ENCODE peak calls at places on chromosomes 12 and 14, in ten cellular contexts. One of them, this sample, is unnamed.
A peak's percentile ranks its signal among the peaks of the same experiment; 100 is the strongest.

GRCh38 chr14:102772781-102773570 is 4.3 kb upstream of the TRAF3 start:
- DNase-seq in GM18507: no peak
- DNase-seq in posterior cingulate gyrus: no peak
- DNase-seq in mesendoderm: peak; percentile 92
- DNase-seq in dorsolateral prefrontal cortex: no peak
- DNase-seq in cardiac muscle cell: no peak
- DNase-seq in AG08395: no peak
- DNase-seq in EL: peak; percentile 25
- DNase-seq in stimulated activated CD4-positive, alpha-beta T cell treated with anti-CD3 and anti-CD28 coated beads, TNF-alpha, amount 100 ng/mL, for 4 hours: no peak
- DNase-seq in astrocyte of the hippocampus: peak; percentile 35
- DNase-seq in this sample: no peak

GRCh38 chr14:104367811-104368750 is 211.5 kb upstream of the C14orf180 start:
- DNase-seq in GM18507: no peak
- DNase-seq in posterior cingulate gyrus: no peak
- DNase-seq in mesendoderm: no peak
- DNase-seq in dorsolateral prefrontal cortex: no peak
- DNase-seq in cardiac muscle cell: no peak
- DNase-seq in AG08395: no peak
- DNase-seq in EL: no peak
- DNase-seq in stimulated activated CD4-positive, alpha-beta T cell treated with anti-CD3 and anti-CD28 coated beads, TNF-alpha, amount 100 ng/mL, for 4 hours: no peak
- DNase-seq in astrocyte of the hippocampus: no peak
- DNase-seq in this sample: no peak

GRCh38 chr14:91927800-91928199 is 19.7 kb downstream of the FBLN5 start:
- DNase-seq in GM18507: no peak
- DNase-seq in posterior cingulate gyrus: no peak
- DNase-seq in mesendoderm: no peak
- DNase-seq in dorsolateral prefrontal cortex: no peak
- DNase-seq in cardiac muscle cell: no peak
- DNase-seq in AG08395: no peak
- DNase-seq in EL: no peak
- DNase-seq in stimulated activated CD4-positive, alpha-beta T cell treated with anti-CD3 and anti-CD28 coated beads, TNF-alpha, amount 100 ng/mL, for 4 hours: no peak
- DNase-seq in astrocyte of the hippocampus: no peak
- DNase-seq in this sample: no peak

GRCh38 chr12:108907861-108908302 is 28.0 kb downstream of the DAO start:
- DNase-seq in GM18507: no peak
- DNase-seq in posterior cingulate gyrus: no peak
- DNase-seq in mesendoderm: peak; percentile 20
- DNase-seq in dorsolateral prefrontal cortex: no peak
- DNase-seq in cardiac muscle cell: no peak
- DNase-seq in AG08395: peak; percentile 5
- DNase-seq in EL: peak; percentile 13
- DNase-seq in stimulated activated CD4-positive, alpha-beta T cell treated with anti-CD3 and anti-CD28 coated beads, TNF-alpha, amount 100 ng/mL, for 4 hours: no peak
- DNase-seq in astrocyte of the hippocampus: peak; percentile 42
- DNase-seq in this sample: no peak

GRCh38 chr14:20754308-20754707 is 8.6 kb downstream of the EDDM3A start:
- DNase-seq in GM18507: no peak
- DNase-seq in posterior cingulate gyrus: no peak
- DNase-seq in mesendoderm: no peak
- DNase-seq in dorsolateral prefrontal cortex: no peak
- DNase-seq in cardiac muscle cell: no peak
- DNase-seq in AG08395: no peak
- DNase-seq in EL: no peak
- DNase-seq in stimulated activated CD4-positive, alpha-beta T cell treated with anti-CD3 and anti-CD28 coated beads, TNF-alpha, amount 100 ng/mL, for 4 hours: no peak
- DNase-seq in astrocyte of the hippocampus: no peak
- DNase-seq in this sample: no peak

GRCh38 chr12:89156324-89156723 is 196.0 kb downstream of the DUSP6 start:
- DNase-seq in GM18507: no peak
- DNase-seq in posterior cingulate gyrus: no peak
- DNase-seq in mesendoderm: no peak
- DNase-seq in dorsolateral prefrontal cortex: no peak
- DNase-seq in cardiac muscle cell: no peak
- DNase-seq in AG08395: no peak
- DNase-seq in EL: no peak
- DNase-seq in stimulated activated CD4-positive, alpha-beta T cell treated with anti-CD3 and anti-CD28 coated beads, TNF-alpha, amount 100 ng/mL, for 4 hours: no peak
- DNase-seq in astrocyte of the hippocampus: no peak
- DNase-seq in this sample: no peak

GRCh38 chr12:103373088-103373523 is 122.7 kb downstream of the C12orf42 start:
- DNase-seq in GM18507: no peak
- DNase-seq in posterior cingulate gyrus: no peak
- DNase-seq in mesendoderm: no peak
- DNase-seq in dorsolateral prefrontal cortex: no peak
- DNase-seq in cardiac muscle cell: no peak
- DNase-seq in AG08395: no peak
- DNase-seq in EL: no peak
- DNase-seq in stimulated activated CD4-positive, alpha-beta T cell treated with anti-CD3 and anti-CD28 coated beads, TNF-alpha, amount 100 ng/mL, for 4 hours: no peak
- DNase-seq in astrocyte of the hippocampus: peak; percentile 2
- DNase-seq in this sample: no peak

GRCh38 chr12:85681333-85681732 is 154.9 kb downstream of the RASSF9 start:
- DNase-seq in GM18507: no peak
- DNase-seq in posterior cingulate gyrus: no peak
- DNase-seq in mesendoderm: no peak
- DNase-seq in dorsolateral prefrontal cortex: no peak
- DNase-seq in cardiac muscle cell: no peak
- DNase-seq in AG08395: no peak
- DNase-seq in EL: no peak
- DNase-seq in stimulated activated CD4-positive, alpha-beta T cell treated with anti-CD3 and anti-CD28 coated beads, TNF-alpha, amount 100 ng/mL, for 4 hours: no peak
- DNase-seq in astrocyte of the hippocampus: no peak
- DNase-seq in this sample: no peak

GRCh38 chr12:92593734-92594402 is 108.9 kb upstream of the PLEKHG7 start:
- DNase-seq in GM18507: peak; percentile 68
- DNase-seq in posterior cingulate gyrus: no peak
- DNase-seq in mesendoderm: peak; percentile 32
- DNase-seq in dorsolateral prefrontal cortex: no peak
- DNase-seq in cardiac muscle cell: peak; percentile 74
- DNase-seq in AG08395: peak; percentile 89
- DNase-seq in EL: peak; percentile 93
- DNase-seq in stimulated activated CD4-positive, alpha-beta T cell treated with anti-CD3 and anti-CD28 coated beads, TNF-alpha, amount 100 ng/mL, for 4 hours: peak; percentile 32
- DNase-seq in astrocyte of the hippocampus: peak; percentile 64
- DNase-seq in this sample: peak; percentile 96

GRCh38 chr12:67482751-67483661 is 165.5 kb upstream of the DYRK2 start:
- DNase-seq in GM18507: no peak
- DNase-seq in posterior cingulate gyrus: peak; percentile 54
- DNase-seq in mesendoderm: no peak
- DNase-seq in dorsolateral prefrontal cortex: no peak
- DNase-seq in cardiac muscle cell: peak; percentile 74
- DNase-seq in AG08395: peak; percentile 52
- DNase-seq in EL: peak; percentile 55
- DNase-seq in stimulated activated CD4-positive, alpha-beta T cell treated with anti-CD3 and anti-CD28 coated beads, TNF-alpha, amount 100 ng/mL, for 4 hours: peak; percentile 17
- DNase-seq in astrocyte of the hippocampus: peak; percentile 84
- DNase-seq in this sample: peak; percentile 81

GRCh38 chr14:22460461-22461195 is 128.4 kb downstream of the DAD1 start:
- DNase-seq in GM18507: no peak
- DNase-seq in posterior cingulate gyrus: no peak
- DNase-seq in mesendoderm: no peak
- DNase-seq in dorsolateral prefrontal cortex: no peak
- DNase-seq in cardiac muscle cell: peak; percentile 40
- DNase-seq in AG08395: no peak
- DNase-seq in EL: no peak
- DNase-seq in stimulated activated CD4-positive, alpha-beta T cell treated with anti-CD3 and anti-CD28 coated beads, TNF-alpha, amount 100 ng/mL, for 4 hours: no peak
- DNase-seq in astrocyte of the hippocampus: peak; percentile 69
- DNase-seq in this sample: no peak

GRCh38 chr14:35331605-35332516 is 39.7 kb downstream of the PSMA6 start:
- DNase-seq in GM18507: no peak
- DNase-seq in posterior cingulate gyrus: no peak
- DNase-seq in mesendoderm: peak; percentile 80
- DNase-seq in dorsolateral prefrontal cortex: no peak
- DNase-seq in cardiac muscle cell: peak; percentile 32
- DNase-seq in AG08395: no peak
- DNase-seq in EL: peak; percentile 55
- DNase-seq in stimulated activated CD4-positive, alpha-beta T cell treated with anti-CD3 and anti-CD28 coated beads, TNF-alpha, amount 100 ng/mL, for 4 hours: no peak
- DNase-seq in astrocyte of the hippocampus: peak; percentile 47
- DNase-seq in this sample: no peak

GRCh38 chr14:61188936-61189808 is 92.0 kb downstream of the TMEM30B start:
- DNase-seq in GM18507: no peak
- DNase-seq in posterior cingulate gyrus: peak; percentile 12
- DNase-seq in mesendoderm: peak; percentile 80
- DNase-seq in dorsolateral prefrontal cortex: no peak
- DNase-seq in cardiac muscle cell: peak; percentile 81
- DNase-seq in AG08395: peak; percentile 78
- DNase-seq in EL: peak; percentile 58
- DNase-seq in stimulated activated CD4-positive, alpha-beta T cell treated with anti-CD3 and anti-CD28 coated beads, TNF-alpha, amount 100 ng/mL, for 4 hours: no peak
- DNase-seq in astrocyte of the hippocampus: peak; percentile 81
- DNase-seq in this sample: no peak

GRCh38 chr14:73723799-73724621 is 9.8 kb upstream of the PNMA1 start:
- DNase-seq in GM18507: no peak
- DNase-seq in posterior cingulate gyrus: no peak
- DNase-seq in mesendoderm: no peak
- DNase-seq in dorsolateral prefrontal cortex: no peak
- DNase-seq in cardiac muscle cell: peak; percentile 99
- DNase-seq in AG08395: peak; percentile 95
- DNase-seq in EL: peak; percentile 98
- DNase-seq in stimulated activated CD4-positive, alpha-beta T cell treated with anti-CD3 and anti-CD28 coated beads, TNF-alpha, amount 100 ng/mL, for 4 hours: no peak
- DNase-seq in astrocyte of the hippocampus: peak; percentile 94
- DNase-seq in this sample: no peak

GRCh38 chr12:66623455-66623854 is 55.4 kb downstream of the GRIP1 start:
- DNase-seq in GM18507: no peak
- DNase-seq in posterior cingulate gyrus: no peak
- DNase-seq in mesendoderm: no peak
- DNase-seq in dorsolateral prefrontal cortex: no peak
- DNase-seq in cardiac muscle cell: no peak
- DNase-seq in AG08395: peak; percentile 22
- DNase-seq in EL: peak; percentile 13
- DNase-seq in stimulated activated CD4-positive, alpha-beta T cell treated with anti-CD3 and anti-CD28 coated beads, TNF-alpha, amount 100 ng/mL, for 4 hours: no peak
- DNase-seq in astrocyte of the hippocampus: no peak
- DNase-seq in this sample: no peak

GRCh38 chr14:78358631-78359030 is 188.5 kb downstream of the NRXN3 start:
- DNase-seq in GM18507: no peak
- DNase-seq in posterior cingulate gyrus: no peak
- DNase-seq in mesendoderm: no peak
- DNase-seq in dorsolateral prefrontal cortex: no peak
- DNase-seq in cardiac muscle cell: no peak
- DNase-seq in AG08395: no peak
- DNase-seq in EL: no peak
- DNase-seq in stimulated activated CD4-positive, alpha-beta T cell treated with anti-CD3 and anti-CD28 coated beads, TNF-alpha, amount 100 ng/mL, for 4 hours: no peak
- DNase-seq in astrocyte of the hippocampus: peak; percentile 83
- DNase-seq in this sample: no peak

GRCh38 chr12:130701402-130701744 is 14.7 kb downstream of the RIMBP2 start:
- DNase-seq in GM18507: no peak
- DNase-seq in posterior cingulate gyrus: no peak
- DNase-seq in mesendoderm: no peak
- DNase-seq in dorsolateral prefrontal cortex: no peak
- DNase-seq in cardiac muscle cell: no peak
- DNase-seq in AG08395: no peak
- DNase-seq in EL: no peak
- DNase-seq in stimulated activated CD4-positive, alpha-beta T cell treated with anti-CD3 and anti-CD28 coated beads, TNF-alpha, amount 100 ng/mL, for 4 hours: no peak
- DNase-seq in astrocyte of the hippocampus: no peak
- DNase-seq in this sample: no peak

GRCh38 chr12:121748218-121748570 is 35.6 kb downstream of the TMEM120B start:
- DNase-seq in GM18507: no peak
- DNase-seq in posterior cingulate gyrus: no peak
- DNase-seq in mesendoderm: no peak
- DNase-seq in dorsolateral prefrontal cortex: no peak
- DNase-seq in cardiac muscle cell: no peak
- DNase-seq in AG08395: no peak
- DNase-seq in EL: no peak
- DNase-seq in stimulated activated CD4-positive, alpha-beta T cell treated with anti-CD3 and anti-CD28 coated beads, TNF-alpha, amount 100 ng/mL, for 4 hours: no peak
- DNase-seq in astrocyte of the hippocampus: peak; percentile 18
- DNase-seq in this sample: no peak

GRCh38 chr14:32417956-32418552 is 89.0 kb downstream of the AKAP6 start:
- DNase-seq in GM18507: no peak
- DNase-seq in posterior cingulate gyrus: no peak
- DNase-seq in mesendoderm: no peak
- DNase-seq in dorsolateral prefrontal cortex: no peak
- DNase-seq in cardiac muscle cell: peak; percentile 76
- DNase-seq in AG08395: peak; percentile 31
- DNase-seq in EL: peak; percentile 73
- DNase-seq in stimulated activated CD4-positive, alpha-beta T cell treated with anti-CD3 and anti-CD28 coated beads, TNF-alpha, amount 100 ng/mL, for 4 hours: no peak
- DNase-seq in astrocyte of the hippocampus: peak; percentile 77
- DNase-seq in this sample: no peak

GRCh38 chr12:93699271-93700141 is 22.3 kb downstream of the CRADD start:
- DNase-seq in GM18507: no peak
- DNase-seq in posterior cingulate gyrus: no peak
- DNase-seq in mesendoderm: no peak
- DNase-seq in dorsolateral prefrontal cortex: no peak
- DNase-seq in cardiac muscle cell: peak; percentile 32
- DNase-seq in AG08395: peak; percentile 25
- DNase-seq in EL: peak; percentile 67
- DNase-seq in stimulated activated CD4-positive, alpha-beta T cell treated with anti-CD3 and anti-CD28 coated beads, TNF-alpha, amount 100 ng/mL, for 4 hours: no peak
- DNase-seq in astrocyte of the hippocampus: peak; percentile 67
- DNase-seq in this sample: no peak

GRCh38 chr12:94276725-94277124 is 128.3 kb downstream of the PLXNC1 start:
- DNase-seq in GM18507: no peak
- DNase-seq in posterior cingulate gyrus: no peak
- DNase-seq in mesendoderm: no peak
- DNase-seq in dorsolateral prefrontal cortex: no peak
- DNase-seq in cardiac muscle cell: no peak
- DNase-seq in AG08395: no peak
- DNase-seq in EL: no peak
- DNase-seq in stimulated activated CD4-positive, alpha-beta T cell treated with anti-CD3 and anti-CD28 coated beads, TNF-alpha, amount 100 ng/mL, for 4 hours: no peak
- DNase-seq in astrocyte of the hippocampus: no peak
- DNase-seq in this sample: no peak

GRCh38 chr12:95205685-95206084 is 11.6 kb downstream of the FGD6 start:
- DNase-seq in GM18507: no peak
- DNase-seq in posterior cingulate gyrus: no peak
- DNase-seq in mesendoderm: peak; percentile 84
- DNase-seq in dorsolateral prefrontal cortex: no peak
- DNase-seq in cardiac muscle cell: peak; percentile 86
- DNase-seq in AG08395: peak; percentile 80
- DNase-seq in EL: peak; percentile 77
- DNase-seq in stimulated activated CD4-positive, alpha-beta T cell treated with anti-CD3 and anti-CD28 coated beads, TNF-alpha, amount 100 ng/mL, for 4 hours: no peak
- DNase-seq in astrocyte of the hippocampus: peak; percentile 87
- DNase-seq in this sample: no peak

GRCh38 chr14:92945959-92946846 is 23.3 kb downstream of the CHGA start:
- DNase-seq in GM18507: no peak
- DNase-seq in posterior cingulate gyrus: no peak
- DNase-seq in mesendoderm: no peak
- DNase-seq in dorsolateral prefrontal cortex: no peak
- DNase-seq in cardiac muscle cell: peak; percentile 70
- DNase-seq in AG08395: no peak
- DNase-seq in EL: peak; percentile 78
- DNase-seq in stimulated activated CD4-positive, alpha-beta T cell treated with anti-CD3 and anti-CD28 coated beads, TNF-alpha, amount 100 ng/mL, for 4 hours: no peak
- DNase-seq in astrocyte of the hippocampus: peak; percentile 76
- DNase-seq in this sample: no peak

GRCh38 chr12:118189761-118190181 is 53.8 kb downstream of the PEBP1 start:
- DNase-seq in GM18507: no peak
- DNase-seq in posterior cingulate gyrus: peak; percentile 40
- DNase-seq in mesendoderm: peak; percentile 64
- DNase-seq in dorsolateral prefrontal cortex: peak; percentile 53
- DNase-seq in cardiac muscle cell: peak; percentile 71
- DNase-seq in AG08395: peak; percentile 36
- DNase-seq in EL: peak; percentile 60
- DNase-seq in stimulated activated CD4-positive, alpha-beta T cell treated with anti-CD3 and anti-CD28 coated beads, TNF-alpha, amount 100 ng/mL, for 4 hours: no peak
- DNase-seq in astrocyte of the hippocampus: peak; percentile 76
- DNase-seq in this sample: no peak

GRCh38 chr14:69034612-69035262 is 55.6 kb upstream of the ACTN1 start:
- DNase-seq in GM18507: no peak
- DNase-seq in posterior cingulate gyrus: no peak
- DNase-seq in mesendoderm: peak; percentile 76
- DNase-seq in dorsolateral prefrontal cortex: no peak
- DNase-seq in cardiac muscle cell: peak; percentile 62
- DNase-seq in AG08395: no peak
- DNase-seq in EL: peak; percentile 61
- DNase-seq in stimulated activated CD4-positive, alpha-beta T cell treated with anti-CD3 and anti-CD28 coated beads, TNF-alpha, amount 100 ng/mL, for 4 hours: no peak
- DNase-seq in astrocyte of the hippocampus: peak; percentile 65
- DNase-seq in this sample: no peak

GRCh38 chr12:69897744-69898143 is 72.7 kb downstream of the MYRFL start:
- DNase-seq in GM18507: no peak
- DNase-seq in posterior cingulate gyrus: no peak
- DNase-seq in mesendoderm: peak; percentile 92
- DNase-seq in dorsolateral prefrontal cortex: no peak
- DNase-seq in cardiac muscle cell: peak; percentile 83
- DNase-seq in AG08395: peak; percentile 89
- DNase-seq in EL: peak; percentile 81
- DNase-seq in stimulated activated CD4-positive, alpha-beta T cell treated with anti-CD3 and anti-CD28 coated beads, TNF-alpha, amount 100 ng/mL, for 4 hours: no peak
- DNase-seq in astrocyte of the hippocampus: peak; percentile 90
- DNase-seq in this sample: no peak

GRCh38 chr12:6771091-6771495 is 1.2 kb upstream of the LAG3 start:
- DNase-seq in GM18507: no peak
- DNase-seq in posterior cingulate gyrus: peak; percentile 27
- DNase-seq in mesendoderm: no peak
- DNase-seq in dorsolateral prefrontal cortex: no peak
- DNase-seq in cardiac muscle cell: no peak
- DNase-seq in AG08395: no peak
- DNase-seq in EL: peak; percentile 19
- DNase-seq in stimulated activated CD4-positive, alpha-beta T cell treated with anti-CD3 and anti-CD28 coated beads, TNF-alpha, amount 100 ng/mL, for 4 hours: no peak
- DNase-seq in astrocyte of the hippocampus: no peak
- DNase-seq in this sample: no peak

GRCh38 chr12:87217486-87217885 is 811.7 kb downstream of the C12orf50 start:
- DNase-seq in GM18507: no peak
- DNase-seq in posterior cingulate gyrus: no peak
- DNase-seq in mesendoderm: no peak
- DNase-seq in dorsolateral prefrontal cortex: no peak
- DNase-seq in cardiac muscle cell: peak; percentile 48
- DNase-seq in AG08395: no peak
- DNase-seq in EL: no peak
- DNase-seq in stimulated activated CD4-positive, alpha-beta T cell treated with anti-CD3 and anti-CD28 coated beads, TNF-alpha, amount 100 ng/mL, for 4 hours: no peak
- DNase-seq in astrocyte of the hippocampus: peak; percentile 5
- DNase-seq in this sample: no peak